ENCODE peak calls at places on chromosomes 13 and 19, in six cellular contexts. J is Panc1, Q is NT2/D1, D is Caco-2, W is cardiac muscle cell, Y is mesendoderm. V is an unnamed sample. For H3K27me3 and H3K4me1, the result is how much of the 10 kb centered on the place peaks cover.

GRCh38 chr13:80577951-80578670 is 237.2 kb upstream of the SPRY2 start:
- DNase-seq in Q (peak), Y (peak), J (no peak), W (no peak), D (peak), V (peak)

GRCh38 chr19:47239610-47240296 is 8.8 kb upstream of the BBC3 start:
- DNase-seq in Q (no peak), J (no peak), Y (no peak), D (no peak), W (peak), V (no peak)

GRCh38 chr13:26476111-26476743 is 81.3 kb upstream of the WASF3 start:
- DNase-seq in Y (peak), Q (no peak), J (no peak), D (no peak), W (peak), V (no peak)

GRCh38 chr13:40662866-40663265 is 3.6 kb downstream of the FOXO1 start:
- DNase-seq in D (no peak), J (no peak), Y (peak), Q (no peak), W (no peak), V (no peak)

GRCh38 chr13:109780880-109781383 is 5.5 kb downstream of the IRS2 start:
- DNase-seq in D (no peak), Y (no peak), Q (no peak), J (no peak), W (no peak), V (no peak)

GRCh38 chr19:16714702-16715294 is 4.8 kb upstream of the NWD1 start:
- DNase-seq in J (peak), Q (peak), W (peak), D (peak), Y (peak), V (peak)

GRCh38 chr19:31340059-31341025 is 8.9 kb downstream of the TSHZ3 start:
- DNase-seq in Y (no peak), D (no peak), Q (no peak), W (peak), J (no peak), V (no peak)

GRCh38 chr13:88649855-88650254 is 978.7 kb downstream of the SLITRK5 start:
- DNase-seq in Q (no peak), D (no peak), J (no peak), Y (no peak), W (no peak), V (no peak)

GRCh38 chr13:106153041-106153440 is 382.4 kb downstream of the EFNB2 start:
- DNase-seq in D (no peak), J (no peak), Q (no peak), W (no peak), Y (no peak), V (no peak)

GRCh38 chr19:51691122-51692064 is 1.7 kb upstream of the SPACA6 start:
- DNase-seq in J (no peak), Y (peak), Q (peak), W (peak), D (no peak), V (peak)

GRCh38 chr19:29121684-29122083 is 91.3 kb downstream of the UQCRFS1 start:
- DNase-seq in Y (peak), W (peak), Q (peak), J (no peak), D (no peak), V (no peak)

GRCh38 chr19:15318241-15318691 is 14.1 kb downstream of the BRD4 start:
- DNase-seq in J (no peak), Y (no peak), W (no peak), Q (no peak), D (no peak), V (no peak)

GRCh38 chr19:32165750-32166149 is 179.7 kb upstream of the ZNF507 start:
- DNase-seq in Y (no peak), W (no peak), Q (no peak), J (no peak), D (no peak), V (no peak)

GRCh38 chr13:90403330-90404082 is 944.0 kb upstream of the MIR17HG start:
- DNase-seq in Q (no peak), D (no peak), J (no peak), W (no peak), Y (no peak), V (no peak)

GRCh38 chr13:89726690-89727435 is 1620.6 kb upstream of the MIR17HG start:
- DNase-seq in D (no peak), J (peak), Q (no peak), W (peak), Y (no peak), V (no peak)

GRCh38 chr13:91894311-91894710 is 495.9 kb downstream of the GPC5 start:
- DNase-seq in D (no peak), J (no peak), W (peak), Q (no peak), Y (no peak), V (no peak)

GRCh38 chr19:49705919-49706318 is 15.0 kb downstream of the CPT1C start:
- DNase-seq in J (no peak), W (no peak), Y (no peak), Q (no peak), D (no peak), V (no peak)

GRCh38 chr13:113020323-113021080 is 51.5 kb downstream of the MCF2L start:
- DNase-seq in D (no peak), J (no peak), Y (no peak), Q (no peak), W (no peak), V (no peak)

GRCh38 chr19:13881692-13882418 is 4.9 kb downstream of the NANOS3 start:
- DNase-seq in Q (no peak), W (peak), Y (peak), D (no peak), J (no peak), V (no peak)

GRCh38 chr19:50327461-50328256 is 1.5 kb downstream of the KCNC3 start:
- DNase-seq in D (no peak), J (no peak), Q (no peak), Y (no peak), W (no peak), V (no peak)

GRCh38 chr19:17952041-17952976 is 14.6 kb upstream of the KCNN1 start:
- DNase-seq in D (no peak), J (no peak), Y (no peak), Q (no peak), W (no peak), V (peak)

GRCh38 chr13:98105929-98106336 is 37.0 kb upstream of the FARP1 start:
- DNase-seq in J (no peak), W (peak), Y (no peak), D (peak), Q (no peak), V (no peak)

GRCh38 chr19:12788682-12789097 is 2.6 kb upstream of the JUNB start:
- DNase-seq in W (peak), J (no peak), Q (no peak), D (no peak), Y (peak), V (peak)

GRCh38 chr13:70178346-70178745 is 70.1 kb upstream of the KLHL1 start:
- DNase-seq in Y (no peak), J (no peak), D (no peak), Q (no peak), W (no peak), V (no peak)

GRCh38 chr19:48770734-48771472 is 15.6 kb downstream of the FGF21 start:
- DNase-seq in D (no peak), W (no peak), Y (peak), J (no peak), Q (no peak), V (no peak)

GRCh38 chr19:3534375-3535234 is 4.4 kb upstream of the TEKTIP1 start:
- DNase-seq in W (no peak), D (no peak), Q (no peak), Y (no peak), J (no peak), V (no peak)

GRCh38 chr13:46288570-46289259 is 77.0 kb downstream of the LRRC63 start:
- DNase-seq in Y (peak), J (peak), W (peak), D (no peak), Q (peak), V (peak)

GRCh38 chr19:6551607-6552450 is 21.0 kb downstream of the TNFSF9 start:
- DNase-seq in Q (peak), D (no peak), Y (peak), J (no peak), W (peak), V (peak)

GRCh38 chr19:49432141-49433073 is 7.2 kb downstream of the GFY start:
- DNase-seq in Q (no peak), D (no peak), Y (peak), W (no peak), J (no peak), V (no peak)

GRCh38 chr19:12695997-12696365 is 450 bp downstream of the FBXW9 start:
- DNase-seq in Q (no peak), W (no peak), J (no peak), Y (no peak), D (no peak), V (no peak)

GRCh38 chr19:11848594-11849263 is at the start of gene ZNF439:
- DNase-seq in D (peak), J (peak), W (peak), Y (peak), Q (peak), V (no peak)

GRCh38 chr19:17576758-17577532 is 21.5 kb downstream of the COLGALT1 start:
- DNase-seq in Q (peak), J (no peak), D (peak), W (peak), Y (peak), V (peak)

GRCh38 chr19:11581740-11582139 is 4.3 kb upstream of the ACP5 start:
- DNase-seq in Y (no peak), D (no peak), W (peak), Q (no peak), J (no peak), V (no peak)

GRCh38 chr13:41059896-41060722 is 1.2 kb upstream of the WBP4 start:
- DNase-seq in J (no peak), D (peak), Q (peak), W (peak), Y (peak), V (peak)

GRCh38 chr13:51805925-51806324 is 2.0 kb upstream of the DHRS12 start:
- DNase-seq in W (no peak), Q (no peak), D (no peak), Y (no peak), J (no peak), V (no peak)
- H3K4me3 ChIP-seq in W (no peak), Q (no peak), D (no peak), Y (no peak), J (no peak), V (no peak)

DNA sequence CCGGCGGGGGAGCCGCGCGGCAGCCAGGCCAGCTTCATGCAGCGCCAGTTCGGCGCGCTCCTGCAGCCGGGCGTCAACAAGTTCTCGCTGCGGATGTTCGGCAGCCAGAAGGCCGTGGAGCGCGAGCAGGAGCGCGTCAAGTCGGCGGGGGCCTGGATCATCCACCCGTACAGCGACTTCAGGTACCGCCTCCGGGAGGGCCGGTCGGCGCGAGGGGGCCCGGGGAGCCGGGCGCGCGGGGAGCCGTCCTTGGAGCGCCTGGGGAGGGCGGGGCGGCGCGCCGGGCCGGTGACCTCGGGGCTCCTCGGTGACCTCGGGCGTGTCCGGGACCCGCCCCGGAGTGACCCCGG is 690 bp downstream of the HCN2 start:
- DNase-seq in Q (no peak), W (peak), D (no peak), J (no peak), Y (no peak), V (no peak)
- H3K27me3 ChIP-seq in Q (half or more), W (under half), D (under half), J (under half), Y (under half), V (under half)

GRCh38 chr19:33192010-33192409 is 2.1 kb upstream of the LRP3 start:
- DNase-seq in Q (no peak), W (no peak), J (no peak), Y (peak), D (no peak), V (no peak)

GRCh38 chr19:33186431-33186830 is 7.7 kb upstream of the LRP3 start:
- DNase-seq in J (no peak), D (no peak), Y (no peak), Q (no peak), W (no peak), V (no peak)

GRCh38 chr19:33186835-33187540 is 7.1 kb upstream of the LRP3 start:
- DNase-seq in J (no peak), D (no peak), Q (no peak), W (no peak), Y (no peak), V (no peak)

GRCh38 chr19:33191501-33191900 is 2.6 kb upstream of the LRP3 start:
- DNase-seq in Y (no peak), D (no peak), Q (no peak), W (no peak), J (no peak), V (no peak)

GRCh38 chr19:33189453-33189852 is 4.7 kb upstream of the LRP3 start:
- DNase-seq in Q (no peak), Y (no peak), W (no peak), D (no peak), J (no peak), V (no peak)
- H3K4me1 ChIP-seq in Q (under half), Y (under half), W (under half), D (under half), J (under half), V (under half)

DNA sequence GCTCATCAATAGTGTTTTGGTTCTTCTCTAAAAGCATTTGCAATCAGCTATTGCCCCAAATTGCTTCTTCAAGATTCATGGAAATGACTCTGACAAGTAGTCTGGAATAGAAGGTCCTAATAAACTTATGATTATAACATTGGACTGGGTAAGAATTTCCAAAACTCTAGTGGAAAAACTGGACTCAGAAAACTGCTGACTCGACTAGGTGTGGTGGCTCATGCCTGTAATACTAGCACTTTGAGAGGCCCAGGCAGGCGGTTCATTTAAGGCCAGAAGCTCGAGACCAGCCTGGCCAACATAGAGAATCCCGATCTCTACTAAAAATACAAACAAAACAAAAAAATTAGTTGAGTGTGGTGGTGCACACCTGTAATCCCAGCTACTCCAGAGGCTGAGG is 15.5 kb upstream of the AKT2 start:
- DNase-seq in Q (no peak), Y (no peak), W (no peak), D (no peak), J (no peak), V (no peak)
- H3K4me3 ChIP-seq in Q (no peak), Y (no peak), W (no peak), D (no peak), J (no peak), V (no peak)